ENCODE peak calls at places on chromosomes 13 and 19, in six cellular contexts. N, Q, J, U, T and C are unnamed samples. For H3K27me3, the result is how much of the 10 kb centered on the place peaks cover.

GRCh38 chr13:103012611-103013010 is 53.6 kb downstream of the SLC10A2 start:
- DNase-seq in U (no peak), J (no peak), T (no peak), N (no peak), Q (no peak), C (no peak)

GRCh38 chr13:62829476-62829875 is 1413.8 kb upstream of the PCDH20 start:
- DNase-seq in N (no peak), T (no peak), U (no peak), Q (no peak), J (no peak), C (no peak)

GRCh38 chr19:7373862-7374261 is 25.1 kb downstream of the ARHGEF18 start:
- DNase-seq in U (peak), N (no peak), Q (no peak), T (no peak), J (no peak), C (no peak)

GRCh38 chr19:48970923-48971395 is 5.8 kb downstream of the FTL start:
- DNase-seq in T (peak), U (peak), J (no peak), Q (no peak), N (no peak), C (no peak)

GRCh38 chr19:7905859-7906258 is 2.2 kb downstream of the MAP2K7 start:
- DNase-seq in N (no peak), T (no peak), J (no peak), U (no peak), Q (no peak), C (no peak)

GRCh38 chr19:4343845-4344713 is 717 bp downstream of the MPND start:
- DNase-seq in U (peak), N (no peak), Q (no peak), T (no peak), J (no peak), C (no peak)

GRCh38 chr13:75124415-75124814 is 357.6 kb downstream of the TBC1D4 start:
- DNase-seq in U (no peak), J (no peak), T (no peak), N (no peak), Q (no peak), C (no peak)

GRCh38 chr13:95553614-95554385 is 1.3 kb downstream of the CLDN10 start:
- DNase-seq in Q (no peak), T (no peak), J (no peak), U (no peak), N (no peak), C (no peak)

GRCh38 chr19:12994701-12995595 is at the start of gene NFIX:
- DNase-seq in Q (no peak), T (peak), J (no peak), N (no peak), U (peak), C (no peak)

GRCh38 chr19:19418548-19419260 is 13.2 kb downstream of the GATAD2A start:
- DNase-seq in N (no peak), U (no peak), J (no peak), T (no peak), Q (no peak), C (no peak)

GRCh38 chr13:98466634-98467236 is 110.2 kb downstream of the STK24 start:
- DNase-seq in U (no peak), N (no peak), Q (no peak), T (no peak), J (no peak), C (no peak)

GRCh38 chr19:43481701-43482100 is 16.3 kb upstream of the LYPD3 start:
- DNase-seq in J (no peak), U (no peak), N (no peak), Q (no peak), T (no peak), C (no peak)

GRCh38 chr13:32041429-32041828 is 9.9 kb downstream of the FRY start:
- DNase-seq in J (no peak), T (no peak), N (no peak), Q (no peak), U (no peak), C (no peak)

GRCh38 chr13:59178344-59178743 is 985.4 kb downstream of the DIAPH3 start:
- DNase-seq in J (no peak), T (no peak), N (no peak), U (no peak), Q (no peak), C (no peak)

GRCh38 chr19:5448374-5448773 is 6.8 kb upstream of the ZNRF4 start:
- DNase-seq in T (no peak), Q (no peak), N (no peak), U (no peak), J (no peak), C (no peak)

GRCh38 chr19:58575183-58576041 is 2.3 kb upstream of the MZF1 start:
- DNase-seq in N (no peak), T (peak), J (peak), Q (no peak), U (peak), C (peak)

GRCh38 chr13:92827503-92827902 is 399.1 kb upstream of the GPC6 start:
- DNase-seq in T (no peak), N (no peak), U (no peak), Q (no peak), J (no peak), C (no peak)

DNA sequence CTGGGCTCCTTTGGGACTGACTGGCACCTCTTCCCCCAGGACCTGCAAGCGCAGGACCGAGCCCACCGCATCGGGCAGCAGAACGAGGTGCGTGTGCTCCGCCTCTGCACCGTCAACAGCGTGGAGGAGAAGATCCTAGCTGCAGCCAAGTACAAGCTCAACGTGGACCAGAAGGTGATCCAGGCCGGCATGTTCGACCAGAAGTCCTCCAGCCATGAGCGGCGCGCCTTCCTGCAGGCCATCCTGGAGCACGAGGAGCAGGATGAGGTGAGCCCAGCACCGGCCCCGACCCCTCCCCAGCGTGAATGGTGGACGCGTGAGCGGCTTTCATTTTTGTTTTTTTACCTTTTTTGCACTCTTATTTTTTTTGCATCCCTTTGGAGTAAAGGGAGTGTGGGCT is 56.0 kb upstream of the LDLR start:
- DNase-seq in U (no peak), N (no peak), Q (no peak), J (no peak), T (no peak), C (no peak)
- H3K27me3 ChIP-seq in U (under half), N (under half), Q (under half), J (under half), T (under half), C (under half)

DNA sequence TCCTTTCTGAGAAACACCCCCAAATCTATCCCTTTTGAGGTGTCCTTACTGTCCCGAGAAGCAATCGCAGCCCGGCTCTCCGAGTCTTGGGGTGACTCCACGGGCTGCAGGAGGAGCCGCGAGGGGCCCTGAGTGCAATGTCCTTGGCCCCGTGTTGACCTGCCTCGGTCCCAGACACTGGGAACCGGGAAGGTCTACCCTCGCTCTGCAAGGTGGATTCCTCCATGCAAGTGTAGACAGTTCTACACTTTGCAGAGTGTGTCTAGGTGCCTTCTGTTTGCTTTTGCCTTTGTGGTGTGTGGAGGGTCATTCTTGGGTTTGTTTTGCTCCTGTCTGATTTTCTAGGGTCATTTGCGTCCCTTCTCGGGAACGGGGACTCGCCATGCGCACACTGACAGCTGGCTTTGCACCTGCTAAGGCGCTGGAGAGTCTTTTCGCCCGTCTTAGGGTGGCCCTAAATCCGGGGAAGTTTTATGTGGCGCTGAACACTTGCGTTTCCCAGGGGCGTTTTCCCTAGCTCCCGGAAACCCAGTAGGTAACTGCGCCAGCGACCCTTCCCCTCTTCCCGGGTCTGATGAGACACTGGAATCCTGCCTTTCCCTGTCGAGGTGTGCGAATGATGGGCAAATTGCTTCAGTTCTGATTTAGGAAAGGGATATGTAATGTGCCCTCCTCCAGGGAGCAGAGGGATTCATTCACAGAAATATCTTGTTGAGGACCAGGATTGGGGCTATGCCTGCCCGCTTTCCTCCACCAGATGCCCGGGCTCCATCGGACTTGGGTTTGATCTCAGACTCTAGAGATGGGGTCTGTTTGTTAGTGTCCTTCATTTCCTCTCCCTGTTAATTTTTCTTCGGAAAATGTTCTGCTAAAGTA is 755 bp downstream of the SERTM1 start:
- DNase-seq in Q (no peak), J (no peak), N (no peak), T (no peak), U (peak), C (no peak)
- H3K27me3 ChIP-seq in Q (under half), J (under half), N (half or more), T (under half), U (under half), C (under half)

DNA sequence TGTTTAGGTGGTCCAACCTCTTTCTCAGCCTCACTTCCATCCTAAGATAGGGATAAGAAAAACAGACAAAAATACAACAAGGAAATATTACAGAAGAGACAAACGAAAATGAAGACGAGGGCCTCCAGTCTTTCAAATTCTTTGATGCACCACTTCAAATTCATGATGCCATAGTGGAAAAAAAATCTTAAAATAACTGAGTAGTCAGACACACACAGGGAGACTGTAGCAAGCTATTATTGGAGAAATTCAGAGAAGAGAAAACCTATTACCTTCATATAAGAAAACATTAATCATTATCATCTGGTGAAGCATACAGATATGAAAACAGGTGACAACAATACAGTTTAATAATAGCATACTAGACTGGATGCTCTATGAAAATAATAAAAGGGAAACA is 548.2 kb downstream of the KCTD12 start:
- DNase-seq in U (no peak), N (no peak), J (no peak), Q (no peak), T (no peak), C (no peak)
- H3K27me3 ChIP-seq in U (under half), N (under half), J (under half), Q (under half), T (under half), C (under half)

DNA sequence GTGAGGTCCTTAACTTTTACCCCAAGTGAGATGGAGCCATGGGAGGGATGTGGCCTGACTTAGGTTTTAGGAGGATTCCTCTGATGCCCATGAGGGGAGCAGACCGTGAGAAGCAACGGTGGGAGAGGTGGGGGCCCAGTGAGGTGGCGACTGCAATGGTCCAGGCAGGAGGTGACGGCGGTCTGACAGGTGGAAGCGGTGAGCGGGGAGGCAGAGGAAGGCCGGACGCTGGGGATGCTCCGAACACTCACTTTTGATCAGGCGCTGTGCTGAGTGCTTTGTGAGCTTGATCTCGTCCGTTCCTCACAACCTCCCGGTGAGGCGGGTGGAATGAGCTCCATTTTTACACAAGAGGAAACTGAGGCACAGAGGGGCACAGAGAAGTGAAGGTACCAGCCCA is 11.6 kb downstream of the NOVA2 start:
- DNase-seq in J (no peak), Q (no peak), T (no peak), U (no peak), N (no peak), C (no peak)
- H3K27me3 ChIP-seq in J (under half), Q (under half), T (under half), U (under half), N (half or more), C (under half)

GRCh38 chr19:38737921-38738731 is 6.1 kb downstream of the CAPN12 start:
- DNase-seq in J (no peak), N (no peak), U (no peak), T (no peak), Q (no peak), C (no peak)
- H3K27me3 ChIP-seq in J (under half), N (under half), U (under half), T (under half), Q (under half), C (under half)

GRCh38 chr19:42422092-42422575 is 5.1 kb downstream of the LIPE start:
- DNase-seq in Q (no peak), N (no peak), U (no peak), T (peak), J (no peak), C (no peak)

GRCh38 chr19:42424345-42424707 is 2.9 kb downstream of the LIPE start:
- DNase-seq in U (no peak), N (no peak), Q (no peak), J (no peak), T (no peak), C (no peak)

GRCh38 chr19:42422576-42423461 is 4.4 kb downstream of the LIPE start:
- DNase-seq in Q (no peak), U (no peak), T (no peak), N (no peak), J (no peak), C (no peak)

GRCh38 chr19:42424712-42425131 is 2.5 kb downstream of the LIPE start:
- DNase-seq in T (no peak), N (no peak), U (no peak), J (no peak), Q (no peak), C (no peak)

GRCh38 chr19:42423462-42424344 is 3.5 kb downstream of the LIPE start:
- DNase-seq in U (peak), Q (peak), J (peak), T (peak), N (peak), C (no peak)
- H3K27me3 ChIP-seq in U (under half), Q (under half), J (half or more), T (under half), N (under half), C (under half)

GRCh38 chr13:28071424-28071823 is 29.0 kb downstream of the FLT3 start:
- DNase-seq in N (no peak), J (no peak), U (no peak), Q (no peak), T (no peak), C (no peak)
- H3K27me3 ChIP-seq in N (under half), J (under half), U (under half), Q (under half), T (under half), C (under half)

GRCh38 chr19:33574824-33575223 is 46.9 kb upstream of the CHST8 start:
- DNase-seq in U (no peak), N (no peak), T (no peak), Q (no peak), J (no peak), C (no peak)
- H3K27me3 ChIP-seq in U (under half), N (under half), T (under half), Q (under half), J (under half), C (under half)